ENCODE peak calls at places on chromosomes 3 and 15, in four cellular contexts. R is CD4-positive, alpha-beta T cell; T is MM.1S; J is spleen. Z is an unnamed sample.

GRCh38 chr3:185807455-185808068 is 17.3 kb downstream of the IGF2BP2 start:
- DNase-seq in R (no peak), T (no peak), J (no peak), Z (no peak)

GRCh38 chr15:33789141-33789540 is 179.2 kb upstream of the CHRM5 start:
- DNase-seq in T (no peak), R (no peak), J (no peak), Z (no peak)

GRCh38 chr3:49715611-49716121 is 3.8 kb downstream of the AMIGO3 start:
- DNase-seq in R (no peak), T (no peak), J (no peak), Z (no peak)

GRCh38 chr3:151468284-151468917 is 7.5 kb upstream of the IGSF10 start:
- DNase-seq in R (peak), T (peak), J (no peak), Z (no peak)

GRCh38 chr3:16802382-16802781 is 82.4 kb upstream of the PLCL2 start:
- DNase-seq in J (no peak), T (no peak), R (no peak), Z (no peak)

GRCh38 chr3:128413413-128414205 is 53.1 kb downstream of the DNAJB8 start:
- DNase-seq in R (no peak), T (no peak), J (no peak), Z (no peak)

GRCh38 chr3:189049458-189050231 is 122.1 kb upstream of the TPRG1 start:
- DNase-seq in J (peak), R (peak), T (peak), Z (no peak)

GRCh38 chr3:32334675-32335074 is 57.0 kb upstream of the CMTM7 start:
- DNase-seq in T (no peak), R (peak), J (no peak), Z (no peak)

GRCh38 chr3:39460677-39461076 is 6.8 kb upstream of the MOBP start:
- DNase-seq in R (no peak), J (no peak), T (no peak), Z (no peak)

GRCh38 chr3:127417709-127418559 is 130.1 kb upstream of the PRR20G start:
- DNase-seq in J (peak), R (no peak), T (no peak), Z (no peak)

GRCh38 chr3:40465111-40465407 is 7.9 kb downstream of the RPL14 start:
- DNase-seq in T (no peak), J (no peak), R (no peak), Z (no peak)

GRCh38 chr3:50264389-50264963 is 4.5 kb upstream of the SEMA3B start:
- DNase-seq in R (no peak), T (no peak), J (no peak), Z (no peak)

GRCh38 chr3:119302697-119303630 is 8.8 kb downstream of the ARHGAP31 start:
- DNase-seq in T (no peak), R (no peak), J (no peak), Z (no peak)

GRCh38 chr3:173761161-173761560 is 363.6 kb downstream of the NLGN1 start:
- DNase-seq in R (no peak), J (no peak), T (no peak), Z (no peak)
- H3K27ac ChIP-seq in R (no peak), J (no peak), T (no peak), Z (no peak)

DNA sequence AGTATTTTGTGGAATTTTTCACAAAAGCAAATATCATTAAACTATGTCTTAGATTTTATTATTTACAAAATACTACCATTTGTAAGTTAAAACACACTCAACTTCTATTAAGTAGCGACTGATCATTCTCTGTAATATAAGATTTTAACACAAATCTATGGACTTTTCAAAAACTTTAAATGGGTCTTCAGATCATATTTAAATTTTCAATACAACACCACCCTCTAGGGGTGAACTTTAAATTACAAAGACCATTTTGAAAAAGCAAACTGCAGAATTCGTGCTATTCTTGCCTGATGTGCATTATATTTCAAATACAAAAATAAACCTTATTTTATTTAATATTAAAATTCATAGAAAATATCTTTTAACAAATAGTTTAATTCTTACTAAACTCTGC is 8.2 kb upstream of the VGLL4 start:
- DNase-seq in R (no peak), J (no peak), T (peak), Z (no peak)
- TF ChIP-seq CTCF in R (peak), J (peak), T (peak), Z (peak)

GRCh38 chr3:134328147-134328591 is 46.1 kb downstream of the AMOTL2 start:
- DNase-seq in T (no peak), J (no peak), R (no peak), Z (no peak)

GRCh38 chr3:134326126-134326525 is 48.1 kb downstream of the AMOTL2 start:
- DNase-seq in R (no peak), T (no peak), J (no peak), Z (no peak)

GRCh38 chr3:134328846-134329245 is 45.4 kb downstream of the AMOTL2 start:
- DNase-seq in T (no peak), R (no peak), J (no peak), Z (no peak)

GRCh38 chr3:134326760-134327593 is 47.3 kb downstream of the AMOTL2 start:
- DNase-seq in T (no peak), J (no peak), R (no peak), Z (no peak)

GRCh38 chr3:134327594-134327975 is 46.7 kb downstream of the AMOTL2 start:
- DNase-seq in T (no peak), R (no peak), J (no peak), Z (no peak)
- H3K27ac ChIP-seq in T (no peak), R (no peak), J (peak), Z (no peak)

DNA sequence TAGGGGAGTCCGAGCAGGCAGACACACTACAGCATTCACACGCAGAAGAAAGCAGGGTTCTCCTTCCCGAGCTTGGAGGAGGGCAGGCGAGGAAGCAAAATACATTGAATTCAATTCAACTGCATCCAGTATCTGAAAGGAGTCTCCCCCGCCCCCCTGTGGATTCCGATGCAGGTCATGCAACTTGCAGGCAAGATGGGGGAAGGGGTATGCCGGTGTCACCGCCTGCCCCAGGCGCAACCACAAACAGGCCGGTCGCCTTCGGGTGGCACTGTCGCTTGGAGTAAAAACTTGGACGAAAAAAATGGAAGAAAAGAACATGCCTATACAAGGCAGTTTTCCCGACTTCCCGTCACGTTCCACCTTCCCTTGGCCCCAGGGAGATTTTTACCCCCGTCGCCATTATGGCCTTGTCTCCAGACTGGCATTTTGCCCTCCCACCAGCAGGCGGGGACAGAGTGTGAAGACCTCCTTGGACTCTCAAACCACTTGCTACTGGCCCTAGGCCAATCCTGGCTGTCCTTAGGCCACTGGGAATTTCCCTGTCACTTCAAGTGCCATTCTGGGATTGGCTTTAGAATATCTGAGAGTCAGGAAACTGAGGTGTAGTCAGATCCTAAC is 1.6 kb upstream of the NTRK3 start:
- DNase-seq in T (peak), R (no peak), J (no peak), Z (no peak)
- TF ChIP-seq CTCF in T (peak), R (no peak), J (no peak), Z (no peak)

DNA sequence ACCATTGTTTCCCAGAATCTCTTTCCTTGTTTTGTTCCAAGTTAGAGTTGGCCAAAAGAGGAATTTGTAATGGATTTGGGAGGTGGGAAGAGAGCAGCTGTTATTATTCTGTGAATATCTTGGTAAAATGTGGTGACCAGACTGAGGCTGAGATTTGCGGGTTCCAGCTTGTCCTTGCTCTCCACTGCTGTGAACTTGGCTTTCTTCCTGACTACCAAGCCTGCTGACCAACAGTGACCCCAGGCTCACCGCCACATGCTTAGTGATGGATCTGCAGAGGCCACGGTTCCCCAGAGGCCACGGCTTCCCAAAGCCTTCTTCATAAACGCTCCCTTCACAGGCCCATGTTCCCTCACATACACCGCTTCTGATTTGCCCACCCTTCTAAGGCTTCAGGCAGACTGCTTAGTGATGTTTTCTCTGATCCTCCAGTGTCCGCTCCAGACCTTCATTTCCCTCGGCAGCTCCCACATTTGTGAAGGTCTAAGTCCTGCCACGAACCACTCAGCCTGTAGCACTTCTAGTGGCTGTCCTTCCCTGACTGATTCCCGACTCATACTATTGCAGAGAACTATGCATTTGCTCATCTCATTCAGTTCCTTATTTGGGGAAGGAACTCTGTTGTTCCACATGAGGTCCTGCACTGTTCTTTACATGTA is 525.6 kb upstream of the RGMA start:
- DNase-seq in T (no peak), R (no peak), J (no peak), Z (no peak)
- H3K27ac ChIP-seq in T (no peak), R (no peak), J (no peak), Z (no peak)